ENCODE peak calls at places on chromosomes 16 and 17, in seven cellular contexts. One of them, this sample, is unnamed.

GRCh38 chr17:8946476-8946875 is 19.0 kb downstream of the PIK3R5 start:
- DNase-seq in fibroblast of pulmonary artery: no peak
- DNase-seq in Calu3: no peak
- DNase-seq in IMR-90: peak; percentile 2
- DNase-seq in Panc1: no peak
- DNase-seq in substantia nigra: no peak
- DNase-seq in activated CD8-positive, alpha-beta memory T cell treated with anti-CD3 and anti-CD28 coated beads, Interleukin-2, amount 50 U/mL, for 48 hours: no peak
- DNase-seq in this sample: no peak

GRCh38 chr16:63289834-63290460 is 1253.7 kb upstream of the CDH8 start:
- DNase-seq in fibroblast of pulmonary artery: peak; percentile 27
- DNase-seq in Calu3: peak; percentile 3
- DNase-seq in IMR-90: no peak
- DNase-seq in Panc1: peak; percentile 46
- DNase-seq in substantia nigra: peak; percentile 25
- DNase-seq in activated CD8-positive, alpha-beta memory T cell treated with anti-CD3 and anti-CD28 coated beads, Interleukin-2, amount 50 U/mL, for 48 hours: peak; percentile 48
- DNase-seq in this sample: peak; percentile 47

GRCh38 chr17:33113281-33114010 is 121.8 kb downstream of the SPACA3 start:
- DNase-seq in fibroblast of pulmonary artery: no peak
- DNase-seq in Calu3: no peak
- DNase-seq in IMR-90: peak; percentile 2
- DNase-seq in Panc1: no peak
- DNase-seq in substantia nigra: no peak
- DNase-seq in activated CD8-positive, alpha-beta memory T cell treated with anti-CD3 and anti-CD28 coated beads, Interleukin-2, amount 50 U/mL, for 48 hours: no peak
- DNase-seq in this sample: no peak

GRCh38 chr17:50661795-50662391 is 27.2 kb downstream of the ABCC3 start:
- DNase-seq in fibroblast of pulmonary artery: peak; percentile 89
- DNase-seq in Calu3: peak; percentile 86
- DNase-seq in IMR-90: peak; percentile 93
- DNase-seq in Panc1: peak; percentile 79
- DNase-seq in substantia nigra: no peak
- DNase-seq in activated CD8-positive, alpha-beta memory T cell treated with anti-CD3 and anti-CD28 coated beads, Interleukin-2, amount 50 U/mL, for 48 hours: peak; percentile 57
- DNase-seq in this sample: no peak

GRCh38 chr17:77325826-77326581 is 185.2 kb downstream of the SEC14L1 start:
- DNase-seq in fibroblast of pulmonary artery: no peak
- DNase-seq in Calu3: no peak
- DNase-seq in IMR-90: no peak
- DNase-seq in Panc1: no peak
- DNase-seq in substantia nigra: no peak
- DNase-seq in activated CD8-positive, alpha-beta memory T cell treated with anti-CD3 and anti-CD28 coated beads, Interleukin-2, amount 50 U/mL, for 48 hours: peak; percentile 59
- DNase-seq in this sample: no peak

GRCh38 chr16:89004209-89004831 is 27.3 kb upstream of the CBFA2T3 start:
- DNase-seq in fibroblast of pulmonary artery: peak; percentile 11
- DNase-seq in Calu3: no peak
- DNase-seq in IMR-90: no peak
- DNase-seq in Panc1: no peak
- DNase-seq in substantia nigra: no peak
- DNase-seq in activated CD8-positive, alpha-beta memory T cell treated with anti-CD3 and anti-CD28 coated beads, Interleukin-2, amount 50 U/mL, for 48 hours: no peak
- DNase-seq in this sample: no peak

GRCh38 chr17:4189280-4189679 is 46.3 kb downstream of the CYB5D2 start:
- DNase-seq in fibroblast of pulmonary artery: no peak
- DNase-seq in Calu3: no peak
- DNase-seq in IMR-90: no peak
- DNase-seq in Panc1: no peak
- DNase-seq in substantia nigra: no peak
- DNase-seq in activated CD8-positive, alpha-beta memory T cell treated with anti-CD3 and anti-CD28 coated beads, Interleukin-2, amount 50 U/mL, for 48 hours: no peak
- DNase-seq in this sample: no peak

GRCh38 chr17:80791758-80792284 is 199.8 kb upstream of the CHMP6 start:
- DNase-seq in fibroblast of pulmonary artery: peak; percentile 96
- DNase-seq in Calu3: peak; percentile 72
- DNase-seq in IMR-90: peak; percentile 100
- DNase-seq in Panc1: peak; percentile 92
- DNase-seq in substantia nigra: no peak
- DNase-seq in activated CD8-positive, alpha-beta memory T cell treated with anti-CD3 and anti-CD28 coated beads, Interleukin-2, amount 50 U/mL, for 48 hours: peak; percentile 72
- DNase-seq in this sample: no peak

GRCh38 chr17:57403241-57403640 is 146.9 kb downstream of the MSI2 start:
- DNase-seq in fibroblast of pulmonary artery: no peak
- DNase-seq in Calu3: no peak
- DNase-seq in IMR-90: no peak
- DNase-seq in Panc1: no peak
- DNase-seq in substantia nigra: peak; percentile 39
- DNase-seq in activated CD8-positive, alpha-beta memory T cell treated with anti-CD3 and anti-CD28 coated beads, Interleukin-2, amount 50 U/mL, for 48 hours: no peak
- DNase-seq in this sample: peak; percentile 47

GRCh38 chr17:66300956-66301355 is 1.5 kb upstream of the PRKCA start:
- DNase-seq in fibroblast of pulmonary artery: peak; percentile 27
- DNase-seq in Calu3: no peak
- DNase-seq in IMR-90: no peak
- DNase-seq in Panc1: no peak
- DNase-seq in substantia nigra: no peak
- DNase-seq in activated CD8-positive, alpha-beta memory T cell treated with anti-CD3 and anti-CD28 coated beads, Interleukin-2, amount 50 U/mL, for 48 hours: no peak
- DNase-seq in this sample: no peak

GRCh38 chr17:50361561-50362480 is 11.2 kb downstream of the MRPL27 start:
- DNase-seq in fibroblast of pulmonary artery: peak; percentile 82
- DNase-seq in Calu3: peak; percentile 73
- DNase-seq in IMR-90: peak; percentile 74
- DNase-seq in Panc1: peak; percentile 43
- DNase-seq in substantia nigra: peak; percentile 20
- DNase-seq in activated CD8-positive, alpha-beta memory T cell treated with anti-CD3 and anti-CD28 coated beads, Interleukin-2, amount 50 U/mL, for 48 hours: peak; percentile 73
- DNase-seq in this sample: no peak

GRCh38 chr16:35908152-35908551 is 2448.7 kb downstream of the TP53TG3F start:
- DNase-seq in fibroblast of pulmonary artery: no peak
- DNase-seq in Calu3: no peak
- DNase-seq in IMR-90: no peak
- DNase-seq in Panc1: no peak
- DNase-seq in substantia nigra: no peak
- DNase-seq in activated CD8-positive, alpha-beta memory T cell treated with anti-CD3 and anti-CD28 coated beads, Interleukin-2, amount 50 U/mL, for 48 hours: no peak
- DNase-seq in this sample: no peak

GRCh38 chr16:73886378-73886777 is 410.2 kb upstream of the PSMD7 start:
- DNase-seq in fibroblast of pulmonary artery: no peak
- DNase-seq in Calu3: no peak
- DNase-seq in IMR-90: no peak
- DNase-seq in Panc1: no peak
- DNase-seq in substantia nigra: no peak
- DNase-seq in activated CD8-positive, alpha-beta memory T cell treated with anti-CD3 and anti-CD28 coated beads, Interleukin-2, amount 50 U/mL, for 48 hours: no peak
- DNase-seq in this sample: no peak

GRCh38 chr17:12898110-12898509 is 108.8 kb downstream of the ARHGAP44 start:
- DNase-seq in fibroblast of pulmonary artery: no peak
- DNase-seq in Calu3: no peak
- DNase-seq in IMR-90: no peak
- DNase-seq in Panc1: no peak
- DNase-seq in substantia nigra: no peak
- DNase-seq in activated CD8-positive, alpha-beta memory T cell treated with anti-CD3 and anti-CD28 coated beads, Interleukin-2, amount 50 U/mL, for 48 hours: no peak
- DNase-seq in this sample: no peak

GRCh38 chr17:43616865-43617264 is 44.9 kb downstream of the MEOX1 start:
- DNase-seq in fibroblast of pulmonary artery: no peak
- DNase-seq in Calu3: no peak
- DNase-seq in IMR-90: no peak
- DNase-seq in Panc1: no peak
- DNase-seq in substantia nigra: no peak
- DNase-seq in activated CD8-positive, alpha-beta memory T cell treated with anti-CD3 and anti-CD28 coated beads, Interleukin-2, amount 50 U/mL, for 48 hours: no peak
- DNase-seq in this sample: no peak

GRCh38 chr16:82580293-82580900 is 46.4 kb upstream of the CDH13 start:
- DNase-seq in fibroblast of pulmonary artery: peak; percentile 4
- DNase-seq in Calu3: peak; percentile 16
- DNase-seq in IMR-90: no peak
- DNase-seq in Panc1: no peak
- DNase-seq in substantia nigra: peak; percentile 33
- DNase-seq in activated CD8-positive, alpha-beta memory T cell treated with anti-CD3 and anti-CD28 coated beads, Interleukin-2, amount 50 U/mL, for 48 hours: no peak
- DNase-seq in this sample: peak; percentile 21

GRCh38 chr16:55444754-55445485 is 34.1 kb upstream of the MMP2 start:
- DNase-seq in fibroblast of pulmonary artery: no peak
- DNase-seq in Calu3: no peak
- DNase-seq in IMR-90: no peak
- DNase-seq in Panc1: no peak
- DNase-seq in substantia nigra: peak; percentile 2
- DNase-seq in activated CD8-positive, alpha-beta memory T cell treated with anti-CD3 and anti-CD28 coated beads, Interleukin-2, amount 50 U/mL, for 48 hours: no peak
- DNase-seq in this sample: no peak